ENCODE peak calls at places on chromosome 1, in six cellular contexts. R is C1 segment of cervical spinal cord; I is stimulated activated CD4-positive, alpha-beta T cell treated with anti-CD3 and anti-CD28 coated beads, Interleukin-2, amount 100 ng/mL, for 4 hours; D is GM13977; X is AG10803; S is head of caudate nucleus. A is an unnamed sample.
A peak's percentile ranks its signal among the peaks of the same experiment; 100 is the strongest.

GRCh38 chr1:31666290-31666963 is 21.8 kb upstream of the PEF1 start:
- DNase-seq in R (no peak), I (no peak), D (no peak), X (peak; percentile 43), S (peak; percentile 70), A (peak; percentile 40)

GRCh38 chr1:11174271-11174942 is 14.7 kb upstream of the ANGPTL7 start:
- DNase-seq in R (peak; percentile 69), I (no peak), D (no peak), X (no peak), S (no peak), A (no peak)

GRCh38 chr1:94989911-94990463 is 63.1 kb upstream of the CNN3 start:
- DNase-seq in R (no peak), I (no peak), D (no peak), X (peak; percentile 46), S (no peak), A (no peak)

GRCh38 chr1:204170494-204171155 is 4.5 kb upstream of the REN start:
- DNase-seq in R (no peak), I (no peak), D (no peak), X (no peak), S (no peak), A (peak; percentile 43)

GRCh38 chr1:7478797-7479499 is 292.1 kb upstream of the VAMP3 start:
- DNase-seq in R (no peak), I (no peak), D (peak; percentile 61), X (peak; percentile 85), S (peak; percentile 47), A (peak; percentile 98)

GRCh38 chr1:92961896-92962752 is 862 bp upstream of the DIPK1A start:
- DNase-seq in R (peak; percentile 23), I (peak; percentile 71), D (peak; percentile 84), X (peak; percentile 90), S (peak; percentile 26), A (peak; percentile 81)

GRCh38 chr1:53639251-53639721 is 99.7 kb downstream of the GLIS1 start:
- DNase-seq in R (no peak), I (no peak), D (no peak), X (peak; percentile 66), S (no peak), A (peak; percentile 76)

GRCh38 chr1:38608202-38608864 is 251.2 kb downstream of the RRAGC start:
- DNase-seq in R (no peak), I (no peak), D (peak; percentile 51), X (no peak), S (peak; percentile 40), A (peak; percentile 22)